ENCODE peak calls at places on chromosomes 7 and 10, in seven cellular contexts. One of them, this sample, is unnamed.

GRCh38 chr7:108609643-108610042 is 40.0 kb downstream of the DNAJB9 start:
- DNase-seq in hypothalamus: no peak
- DNase-seq in GM20000: no peak
- DNase-seq in GM23248: no peak
- DNase-seq in GM06990: no peak
- DNase-seq in AG10803: no peak
- DNase-seq in substantia nigra: no peak
- DNase-seq in this sample: no peak

GRCh38 chr7:19117081-19117869 is at the start of gene TWIST1:
- DNase-seq in hypothalamus: no peak
- DNase-seq in GM20000: peak
- DNase-seq in GM23248: peak
- DNase-seq in GM06990: no peak
- DNase-seq in AG10803: peak
- DNase-seq in substantia nigra: no peak
- DNase-seq in this sample: no peak

GRCh38 chr7:153941061-153941460 is 111.1 kb upstream of the DPP6 start:
- DNase-seq in hypothalamus: no peak
- DNase-seq in GM20000: no peak
- DNase-seq in GM23248: no peak
- DNase-seq in GM06990: no peak
- DNase-seq in AG10803: no peak
- DNase-seq in substantia nigra: no peak
- DNase-seq in this sample: no peak

GRCh38 chr7:36987363-36987724 is 263.1 kb upstream of the AOAH start:
- DNase-seq in hypothalamus: no peak
- DNase-seq in GM20000: no peak
- DNase-seq in GM23248: no peak
- DNase-seq in GM06990: no peak
- DNase-seq in AG10803: no peak
- DNase-seq in substantia nigra: no peak
- DNase-seq in this sample: no peak

GRCh38 chr10:133405844-133406527 is 12.0 kb downstream of the MTG1 start:
- DNase-seq in hypothalamus: no peak
- DNase-seq in GM20000: no peak
- DNase-seq in GM23248: peak
- DNase-seq in GM06990: no peak
- DNase-seq in AG10803: peak
- DNase-seq in substantia nigra: no peak
- DNase-seq in this sample: no peak

GRCh38 chr10:108970016-108970415 is 953.3 kb downstream of the XPNPEP1 start:
- DNase-seq in hypothalamus: no peak
- DNase-seq in GM20000: peak
- DNase-seq in GM23248: peak
- DNase-seq in GM06990: no peak
- DNase-seq in AG10803: peak
- DNase-seq in substantia nigra: no peak
- DNase-seq in this sample: no peak

GRCh38 chr10:6301482-6302083 is 98.9 kb downstream of the PFKFB3 start:
- DNase-seq in hypothalamus: no peak
- DNase-seq in GM20000: no peak
- DNase-seq in GM23248: no peak
- DNase-seq in GM06990: no peak
- DNase-seq in AG10803: no peak
- DNase-seq in substantia nigra: no peak
- DNase-seq in this sample: no peak

GRCh38 chr7:85833071-85833470 is 646.2 kb upstream of the SEMA3D start:
- DNase-seq in hypothalamus: no peak
- DNase-seq in GM20000: no peak
- DNase-seq in GM23248: peak
- DNase-seq in GM06990: no peak
- DNase-seq in AG10803: peak
- DNase-seq in substantia nigra: no peak
- DNase-seq in this sample: no peak

GRCh38 chr10:106582291-106582690 is 582.2 kb downstream of the SORCS1 start:
- DNase-seq in hypothalamus: peak
- DNase-seq in GM20000: no peak
- DNase-seq in GM23248: peak
- DNase-seq in GM06990: no peak
- DNase-seq in AG10803: no peak
- DNase-seq in substantia nigra: peak
- DNase-seq in this sample: no peak

GRCh38 chr7:91852263-91852741 is 28.2 kb downstream of the MTERF1 start:
- DNase-seq in hypothalamus: no peak
- DNase-seq in GM20000: peak
- DNase-seq in GM23248: peak
- DNase-seq in GM06990: no peak
- DNase-seq in AG10803: peak
- DNase-seq in substantia nigra: no peak
- DNase-seq in this sample: no peak

This sample was measured in vagina.